ENCODE peak calls at places on chromosomes 11 and 22, in six cellular contexts. E is GM12878, Y is K562, A is HepG2, I is H1, G is SK-N-SH. X is an unnamed sample.

GRCh38 chr11:120942701-120943100 is 81.2 kb upstream of the TBCEL start:
- DNase-seq in E (no peak), Y (no peak), A (no peak), I (no peak), G (no peak), X (no peak)

GRCh38 chr11:63896071-63896470 is 20.9 kb downstream of the RCOR2 start:
- DNase-seq in E (no peak), Y (no peak), A (no peak), I (no peak), G (no peak), X (no peak)

GRCh38 chr22:36911887-36912661 is 1.4 kb upstream of the CSF2RB start:
- DNase-seq in E (no peak), Y (no peak), A (no peak), I (no peak), G (no peak), X (no peak)

GRCh38 chr11:128830290-128830813 is 36.7 kb downstream of the KCNJ1 start:
- DNase-seq in E (peak; percentile 42), Y (no peak), A (no peak), I (no peak), G (no peak), X (no peak)

GRCh38 chr11:88102595-88102929 is 72.7 kb downstream of the RAB38 start:
- DNase-seq in E (no peak), Y (no peak), A (no peak), I (no peak), G (no peak), X (no peak)

GRCh38 chr11:74322667-74323066 is 11.2 kb upstream of the P4HA3 start:
- DNase-seq in E (no peak), Y (no peak), A (no peak), I (no peak), G (no peak), X (no peak)

GRCh38 chr11:81895258-81895657 is 838.4 kb downstream of the FAM181B start:
- DNase-seq in E (no peak), Y (no peak), A (no peak), I (no peak), G (no peak), X (no peak)

GRCh38 chr22:43851979-43852307 is 10.4 kb downstream of the SULT4A1 start:
- DNase-seq in E (no peak), Y (no peak), A (no peak), I (no peak), G (no peak), X (no peak)

GRCh38 chr11:5986885-5987284 is at the start of gene OR52L1:
- DNase-seq in E (no peak), Y (no peak), A (no peak), I (no peak), G (no peak), X (no peak)

GRCh38 chr11:5310423-5310822 is 8.7 kb upstream of the OR51B4 start:
- DNase-seq in E (no peak), Y (no peak), A (no peak), I (no peak), G (no peak), X (no peak)

GRCh38 chr22:37534445-37534844 is 15.2 kb upstream of the CARD10 start:
- DNase-seq in E (no peak), Y (no peak), A (no peak), I (no peak), G (no peak), X (no peak)

GRCh38 chr11:38598413-38598812 is 2000.4 kb upstream of the RAG2 start:
- DNase-seq in E (no peak), Y (no peak), A (no peak), I (no peak), G (no peak), X (no peak)
- TF ChIP-seq GABPA in E (no peak), Y (no peak), A (no peak), I (no peak), G (no peak), X (no peak)

GRCh38 chr11:12029738-12030363 is 21.4 kb upstream of the DKK3 start:
- DNase-seq in E (no peak), Y (no peak), A (peak; percentile 61), I (no peak), G (no peak), X (no peak)
- TF ChIP-seq GABPA in E (no peak), Y (no peak), A (no peak), I (no peak), G (no peak), X (no peak)

GRCh38 chr11:19869466-19869865 is 156.8 kb downstream of the NAV2 start:
- DNase-seq in E (no peak), Y (no peak), A (no peak), I (no peak), G (no peak), X (no peak)
- TF ChIP-seq GABPA in E (no peak), Y (no peak), A (no peak), I (no peak), G (no peak), X (no peak)

DNA sequence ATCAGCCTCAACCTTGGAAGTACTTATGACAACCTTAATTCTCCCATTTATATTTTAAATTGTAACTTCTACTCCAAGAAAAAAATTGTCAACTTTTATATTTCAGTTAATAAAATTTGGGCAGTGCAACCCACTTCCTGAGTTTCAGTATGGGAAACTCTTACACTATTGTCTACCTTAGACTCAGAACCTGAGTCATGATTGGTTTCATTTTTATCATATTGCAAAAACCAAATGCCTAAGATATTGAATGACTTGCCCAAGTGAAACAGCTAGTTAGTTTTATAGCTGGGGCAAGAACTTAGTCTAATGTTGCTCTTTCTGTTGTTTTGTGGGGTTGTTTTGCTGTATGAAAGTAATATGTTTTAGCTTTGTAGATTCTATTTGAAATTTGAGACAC is 334.0 kb upstream of the ARHGAP42 start:
- DNase-seq in E (no peak), Y (no peak), A (no peak), I (no peak), G (no peak), X (no peak)
- TF ChIP-seq GABPA in E (no peak), Y (no peak), A (no peak), I (no peak), G (no peak), X (no peak)

GRCh38 chr22:49966716-49967332 is 6.3 kb downstream of the PIM3 start:
- DNase-seq in E (no peak), Y (no peak), A (peak; percentile 80), I (peak; percentile 52), G (peak; percentile 51), X (no peak)
- TF ChIP-seq GABPA in E (no peak), Y (no peak), A (no peak), I (no peak), G (no peak), X (no peak)

X was measured in HL-60.